ENCODE peak calls at places on chromosomes 2 and 18, in six cellular contexts. J, S, X, G, T and L are unnamed samples.

GRCh38 chr2:152950125-152950524 is 231.7 kb downstream of the ARL6IP6 start:
- DNase-seq in X (no peak), J (no peak), S (no peak), G (no peak), T (no peak), L (peak)

GRCh38 chr2:149315461-149315860 is 14.9 kb upstream of the LYPD6 start:
- DNase-seq in S (no peak), J (no peak), G (no peak), X (no peak), T (no peak), L (no peak)

GRCh38 chr2:119324748-119325270 is 41.8 kb downstream of the C2orf76 start:
- DNase-seq in J (no peak), X (no peak), T (no peak), S (no peak), G (no peak), L (no peak)

GRCh38 chr2:205276071-205276777 is 406.1 kb upstream of the NRP2 start:
- DNase-seq in J (no peak), S (no peak), X (no peak), G (no peak), T (no peak), L (no peak)

GRCh38 chr18:29418136-29418535 is 1241.2 kb upstream of the CDH2 start:
- DNase-seq in S (no peak), T (no peak), J (no peak), X (no peak), G (no peak), L (peak)

GRCh38 chr18:39969813-39970494 is 1985.1 kb upstream of the PIK3C3 start:
- DNase-seq in X (no peak), S (no peak), J (no peak), G (no peak), T (no peak), L (peak)

GRCh38 chr2:67451086-67451832 is 54.1 kb downstream of the ETAA1 start:
- DNase-seq in T (no peak), S (no peak), X (no peak), J (peak), G (no peak), L (peak)

GRCh38 chr18:76654536-76654935 is 159.5 kb upstream of the ZNF516 start:
- DNase-seq in S (no peak), G (no peak), X (no peak), J (no peak), T (peak), L (no peak)

GRCh38 chr2:129224486-129224885 is 755.0 kb upstream of the RAB6C start:
- DNase-seq in T (no peak), X (no peak), J (no peak), S (no peak), G (no peak), L (no peak)